ENCODE peak calls at places on chromosomes 12 and 14, in four cellular contexts. E is fibroblast of lung, G is A549, R is ovary. M is an unnamed sample.

GRCh38 chr12:85572956-85573355 is 263.3 kb downstream of the RASSF9 start:
- DNase-seq in E (no peak), G (no peak), R (no peak), M (no peak)

GRCh38 chr14:22814945-22815713 is at the start of gene SLC7A7:
- DNase-seq in E (peak; percentile 34), G (peak; percentile 62), R (no peak), M (peak; percentile 96)

GRCh38 chr14:100532154-100532915 is 54.9 kb downstream of the BEGAIN start:
- DNase-seq in E (no peak), G (no peak), R (peak; percentile 28), M (no peak)

GRCh38 chr12:25023808-25024207 is 74.9 kb upstream of the BCAT1 start:
- DNase-seq in E (no peak), G (no peak), R (no peak), M (no peak)

GRCh38 chr12:102957339-102958050 is at the start of gene ASCL1:
- DNase-seq in E (peak; percentile 18), G (peak; percentile 48), R (no peak), M (no peak)

GRCh38 chr14:60965402-60965801 is 15.5 kb downstream of the TRMT5 start:
- DNase-seq in E (peak; percentile 94), G (peak; percentile 10), R (no peak), M (no peak)

GRCh38 chr12:45336331-45336730 is 120.4 kb downstream of the ANO6 start:
- DNase-seq in E (peak; percentile 98), G (peak; percentile 48), R (no peak), M (no peak)

GRCh38 chr12:116606397-116606796 is 47.2 kb downstream of the MAP1LC3B2 start:
- DNase-seq in E (no peak), G (no peak), R (no peak), M (no peak)

GRCh38 chr14:102264355-102264754 is 40.6 kb downstream of the MOK start:
- DNase-seq in E (no peak), G (no peak), R (no peak), M (no peak)

GRCh38 chr14:52895000-52895399 is 55.9 kb downstream of the FERMT2 start:
- DNase-seq in E (peak; percentile 64), G (no peak), R (no peak), M (no peak)

GRCh38 chr12:51217968-51218606 is at the start of gene POU6F1:
- DNase-seq in E (peak; percentile 81), G (peak; percentile 77), R (peak; percentile 77), M (peak; percentile 67)

GRCh38 chr12:81274619-81275018 is 196.7 kb downstream of the ACSS3 start:
- DNase-seq in E (no peak), G (no peak), R (no peak), M (no peak)

GRCh38 chr12:122385171-122386041 is 37.1 kb downstream of the CLIP1 start:
- DNase-seq in E (no peak), G (no peak), R (no peak), M (no peak)

GRCh38 chr12:28065889-28066630 is 93.5 kb upstream of the PTHLH start:
- DNase-seq in E (no peak), G (no peak), R (no peak), M (no peak)

GRCh38 chr12:121748571-121749265 is 36.2 kb downstream of the TMEM120B start:
- DNase-seq in E (peak; percentile 93), G (peak; percentile 96), R (peak; percentile 72), M (no peak)

GRCh38 chr14:71554323-71554722 is 377.9 kb upstream of the RGS6 start:
- DNase-seq in E (no peak), G (no peak), R (no peak), M (peak; percentile 25)

GRCh38 chr12:89939468-89940215 is 231.0 kb upstream of the ATP2B1 start:
- DNase-seq in E (no peak), G (no peak), R (no peak), M (peak; percentile 96)

GRCh38 chr14:98514016-98514415 is 758.0 kb downstream of the BCL11B start:
- DNase-seq in E (no peak), G (no peak), R (no peak), M (no peak)

GRCh38 chr12:1634590-1635191 is 5.7 kb downstream of the WNT5B start:
- DNase-seq in E (peak; percentile 76), G (peak; percentile 76), R (peak; percentile 77), M (peak; percentile 75)

GRCh38 chr14:55579724-55580400 is at the start of gene KTN1:
- DNase-seq in E (peak; percentile 76), G (peak; percentile 84), R (peak; percentile 79), M (peak; percentile 85)

GRCh38 chr14:22314183-22314820 is 274.7 kb downstream of the DAD1 start:
- DNase-seq in E (peak; percentile 58), G (peak; percentile 71), R (no peak), M (peak; percentile 51)

GRCh38 chr12:53956251-53956887 is 1.7 kb downstream of the HOXC12 start:
- DNase-seq in E (no peak), G (no peak), R (no peak), M (no peak)

GRCh38 chr12:97977870-97978269 is 515.3 kb downstream of the RMST start:
- DNase-seq in E (no peak), G (no peak), R (no peak), M (no peak)

GRCh38 chr12:116222358-116222757 is 55.1 kb downstream of the MED13L start:
- DNase-seq in E (peak; percentile 96), G (peak; percentile 77), R (peak; percentile 91), M (peak; percentile 57)

GRCh38 chr12:104888892-104889291 is 69.2 kb downstream of the SLC41A2 start:
- DNase-seq in E (no peak), G (no peak), R (no peak), M (no peak)

GRCh38 chr14:102496955-102497744 is 12.4 kb downstream of the ANKRD9 start:
- DNase-seq in E (no peak), G (no peak), R (no peak), M (no peak)

GRCh38 chr12:100442403-100442802 is 31.3 kb upstream of the NR1H4 start:
- DNase-seq in E (no peak), G (no peak), R (no peak), M (no peak)

GRCh38 chr14:64845878-64846277 is 33.8 kb downstream of the SPTB start:
- DNase-seq in E (no peak), G (no peak), R (no peak), M (no peak)

GRCh38 chr12:23830210-23830609 is 119.3 kb downstream of the SOX5 start:
- DNase-seq in E (no peak), G (no peak), R (no peak), M (no peak)

GRCh38 chr14:100449225-100449987 is 126.3 kb downstream of the SLC25A47 start:
- DNase-seq in E (no peak), G (no peak), R (no peak), M (no peak)

GRCh38 chr12:51820721-51821422 is 27.6 kb downstream of the FIGNL2 start:
- DNase-seq in E (peak; percentile 63), G (peak; percentile 86), R (no peak), M (peak; percentile 27)

GRCh38 chr12:94390130-94390485 is 69.6 kb downstream of the CEP83 start:
- DNase-seq in E (no peak), G (no peak), R (no peak), M (no peak)

GRCh38 chr12:60162988-60163720 is 567.3 kb downstream of the SLC16A7 start:
- DNase-seq in E (no peak), G (no peak), R (no peak), M (no peak)

GRCh38 chr14:75518625-75519024 is 3.6 kb upstream of the BATF start:
- DNase-seq in E (peak; percentile 27), G (peak; percentile 55), R (no peak), M (peak; percentile 57)

GRCh38 chr14:71319646-71320045 is 412.4 kb downstream of the PCNX1 start:
- DNase-seq in E (no peak), G (peak; percentile 33), R (no peak), M (peak; percentile 37)

GRCh38 chr14:60775296-60775695 is 40.7 kb downstream of the MNAT1 start:
- DNase-seq in E (peak; percentile 27), G (no peak), R (no peak), M (no peak)

GRCh38 chr12:115223322-115223721 is 539.3 kb upstream of the TBX3 start:
- DNase-seq in E (peak; percentile 85), G (peak; percentile 39), R (no peak), M (no peak)

GRCh38 chr12:26338574-26339572 is 143.5 kb downstream of the SSPN start:
- DNase-seq in E (peak; percentile 20), G (no peak), R (no peak), M (no peak)

GRCh38 chr12:48104531-48104930 is 1.3 kb downstream of the SENP1 start:
- DNase-seq in E (no peak), G (no peak), R (no peak), M (peak; percentile 8)

GRCh38 chr12:37547611-37548010 is 769.0 kb upstream of the ALG10B start:
- DNase-seq in E (no peak), G (no peak), R (no peak), M (no peak)

GRCh38 chr12:37545759-37546158 is 770.8 kb upstream of the ALG10B start:
- DNase-seq in E (no peak), G (no peak), R (no peak), M (no peak)

GRCh38 chr12:37548266-37548805 is 768.2 kb upstream of the ALG10B start:
- DNase-seq in E (no peak), G (no peak), R (no peak), M (no peak)

GRCh38 chr12:37546206-37546605 is 770.4 kb upstream of the ALG10B start:
- DNase-seq in E (no peak), G (no peak), R (no peak), M (no peak)

GRCh38 chr12:37546901-37547475 is 769.6 kb upstream of the ALG10B start:
- DNase-seq in E (no peak), G (no peak), R (no peak), M (no peak)
- H3K9me3 ChIP-seq in E (no peaks in the 10 kb centered on the region), G (no peaks in the 10 kb centered on the region), R (peaks cover 5% of the 10 kb centered on the region), M (peaks cover 3% of the 10 kb centered on the region)

DNA sequence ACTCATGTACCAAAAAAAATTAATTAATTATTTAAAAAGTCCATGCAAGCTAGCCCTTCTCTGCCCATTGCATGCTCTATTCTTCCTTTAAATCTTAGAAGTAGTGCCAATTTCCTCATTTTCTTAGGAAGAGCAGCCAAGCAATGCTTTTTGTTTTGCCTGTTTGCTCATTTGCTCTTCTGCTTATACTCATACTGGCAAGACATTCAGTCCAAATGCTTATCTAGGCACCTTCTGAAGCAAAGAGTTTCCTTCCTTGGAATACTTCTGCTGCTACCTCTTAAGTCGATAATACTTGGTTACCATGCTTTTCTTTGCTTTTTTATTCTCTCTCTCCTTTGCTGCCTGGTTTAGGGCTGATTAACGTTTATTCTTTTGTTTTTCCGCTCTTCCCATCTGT is 1318.3 kb downstream of the AACS start:
- DNase-seq in E (no peak), G (no peak), R (no peak), M (no peak)
- H3K9me3 ChIP-seq in E (no peaks in the 10 kb centered on the region), G (no peaks in the 10 kb centered on the region), R (no peaks in the 10 kb centered on the region), M (no peaks in the 10 kb centered on the region)

GRCh38 chr12:130451001-130451930 is 113.6 kb downstream of the PIWIL1 start:
- DNase-seq in E (no peak), G (no peak), R (no peak), M (no peak)
- H3K9me3 ChIP-seq in E (peaks cover 2% of the 10 kb centered on the region), G (no peaks in the 10 kb centered on the region), R (no peaks in the 10 kb centered on the region), M (no peaks in the 10 kb centered on the region)

DNA sequence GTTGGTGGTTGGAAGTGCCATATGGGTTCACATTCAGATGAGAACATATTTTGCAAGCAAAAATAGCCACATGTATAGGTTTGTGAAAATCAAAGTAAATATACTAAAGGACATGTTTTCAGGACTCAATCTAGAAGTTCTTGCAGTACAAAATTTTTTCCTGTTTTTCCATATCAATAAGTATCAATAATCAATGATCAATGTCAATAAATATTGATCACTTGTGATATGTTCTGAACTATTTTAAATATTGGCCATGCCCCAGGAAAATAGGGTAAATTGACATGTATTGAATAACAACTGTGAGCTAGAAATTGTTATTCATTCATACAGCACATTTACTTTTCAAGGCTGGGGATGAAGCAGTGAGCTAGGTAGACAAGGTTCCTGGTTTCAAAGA is 24.3 kb downstream of the ALG10 start:
- DNase-seq in E (no peak), G (no peak), R (no peak), M (no peak)
- H3K9me3 ChIP-seq in E (no peaks in the 10 kb centered on the region), G (no peaks in the 10 kb centered on the region), R (no peaks in the 10 kb centered on the region), M (no peaks in the 10 kb centered on the region)

GRCh38 chr14:104520620-104521410 is 58.7 kb upstream of the C14orf180 start:
- DNase-seq in E (no peak), G (no peak), R (no peak), M (no peak)
- H3K9me3 ChIP-seq in E (no peaks in the 10 kb centered on the region), G (peaks cover 19% of the 10 kb centered on the region), R (no peaks in the 10 kb centered on the region), M (no peaks in the 10 kb centered on the region)

M was measured in small intestine.